ENCODE peak calls at places on chromosomes 11 and 22, in six cellular contexts. E is right lobe of liver, B is heart right ventricle, H is mammary epithelial cell, G is lung, Z is transverse colon. D is an unnamed sample.

GRCh38 chr11:6647282-6647679 is 8.3 kb downstream of the DCHS1 start:
- DNase-seq in E (no peak), B (peak), H (no peak), G (no peak), Z (no peak), D (peak)

GRCh38 chr11:65640483-65641207 is 2.7 kb downstream of the SIPA1 start:
- DNase-seq in E (peak), B (no peak), H (no peak), G (no peak), Z (peak), D (peak)

GRCh38 chr11:2589538-2589934 is 110.3 kb downstream of the KCNQ1OT1 start:
- DNase-seq in E (no peak), B (peak), H (no peak), G (no peak), Z (no peak), D (no peak)

GRCh38 chr11:18726040-18726439 is at the start of gene IGSF22:
- DNase-seq in E (no peak), B (no peak), H (no peak), G (no peak), Z (no peak), D (no peak)

GRCh38 chr11:35293034-35293433 is 126.3 kb downstream of the SLC1A2 start:
- DNase-seq in E (no peak), B (no peak), H (no peak), G (no peak), Z (no peak), D (no peak)

GRCh38 chr22:22397292-22397870 is 111.2 kb downstream of the ZNF280B start:
- DNase-seq in E (no peak), B (no peak), H (peak), G (no peak), Z (no peak), D (no peak)

GRCh38 chr11:66692871-66693331 is 15.2 kb upstream of the RBM4B start:
- DNase-seq in E (no peak), B (no peak), H (no peak), G (no peak), Z (no peak), D (no peak)

GRCh38 chr11:119453881-119454280 is 30.9 kb upstream of the THY1 start:
- DNase-seq in E (no peak), B (no peak), H (no peak), G (no peak), Z (no peak), D (no peak)

GRCh38 chr11:70420008-70420464 is 21.7 kb downstream of the CTTN start:
- DNase-seq in E (no peak), B (no peak), H (no peak), G (no peak), Z (no peak), D (peak)

GRCh38 chr11:10993186-10993585 is 135.3 kb upstream of the ZBED5 start:
- DNase-seq in E (no peak), B (no peak), H (peak), G (no peak), Z (no peak), D (no peak)

GRCh38 chr11:93614111-93614784 is 47.2 kb upstream of the CEP295 start:
- DNase-seq in E (no peak), B (no peak), H (no peak), G (no peak), Z (no peak), D (no peak)
- TF ChIP-seq CTCF in E (no peak), B (no peak), H (no peak), G (no peak), Z (no peak), D (no peak)

GRCh38 chr11:107018902-107019493 is 722 bp upstream of the GUCY1A2 start:
- DNase-seq in E (peak), B (peak), H (peak), G (peak), Z (peak), D (peak)
- H3K27ac ChIP-seq in E (no peak), B (peak), H (no peak), G (peak), Z (no peak), D (no peak)

GRCh38 chr22:16608931-16609330 is 16.3 kb upstream of the CCT8L2 start:
- DNase-seq in E (no peak), B (no peak), H (no peak), G (no peak), Z (no peak), D (no peak)

GRCh38 chr22:16601437-16602223 is 9.0 kb upstream of the CCT8L2 start:
- DNase-seq in E (no peak), B (peak), H (no peak), G (no peak), Z (no peak), D (peak)

DNA sequence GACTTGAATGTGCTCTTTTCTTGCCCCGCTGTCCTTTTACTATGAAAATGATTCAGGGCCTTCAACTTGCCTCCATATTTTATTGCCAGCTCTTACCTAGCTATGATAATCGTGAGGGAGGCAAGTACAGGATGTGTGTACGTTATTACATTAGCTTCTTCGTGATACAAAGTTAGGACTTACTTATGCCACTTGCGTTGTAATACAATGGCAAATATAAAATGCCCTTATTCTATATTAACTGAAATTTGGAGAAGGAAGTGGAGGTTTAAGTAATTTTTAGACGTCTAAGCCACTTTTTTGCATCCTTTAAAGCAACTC is 10.8 kb upstream of the CCT8L2 start:
- DNase-seq in E (no peak), B (no peak), H (no peak), G (no peak), Z (no peak), D (no peak)
- H3K4me3 ChIP-seq in E (no peak), B (peak), H (peak), G (no peak), Z (no peak), D (peak)

DNA sequence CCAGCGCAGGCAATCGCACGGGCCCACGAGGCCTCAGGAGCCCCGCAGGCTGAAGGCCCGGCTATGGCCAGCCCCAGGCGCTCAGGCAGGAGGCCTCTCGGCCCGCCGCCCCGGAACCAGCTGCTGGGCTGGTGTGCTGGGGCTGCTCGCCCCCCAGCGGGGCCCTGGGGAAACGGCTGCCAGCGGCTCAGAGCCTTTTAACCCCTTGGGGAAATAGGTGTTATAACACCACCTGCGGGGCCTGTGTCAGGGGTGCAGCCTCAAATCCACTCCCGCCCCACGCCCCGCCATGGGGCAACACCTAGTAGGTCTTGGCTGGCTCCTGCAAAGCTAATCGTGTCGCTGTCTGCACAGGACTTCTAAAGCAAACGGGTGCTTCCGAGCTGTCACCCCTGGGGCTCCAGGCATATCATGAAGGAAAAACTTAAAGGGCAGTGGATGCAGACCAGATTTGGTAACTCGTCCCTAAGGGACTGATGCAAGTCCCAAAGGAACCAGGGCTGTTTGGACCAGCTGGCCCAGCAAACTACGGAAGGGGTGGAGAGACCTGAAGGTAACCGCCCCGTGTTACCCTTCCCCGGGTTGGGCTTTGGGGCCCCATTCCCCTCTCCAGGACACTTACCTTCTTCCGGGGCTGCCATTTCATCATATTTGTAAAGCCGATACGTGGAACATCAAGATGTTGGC is 237.2 kb downstream of the TTC28 start:
- DNase-seq in E (peak), B (peak), H (peak), G (peak), Z (peak), D (peak)
- TF ChIP-seq CTCF in E (peak), B (peak), H (peak), G (peak), Z (peak), D (peak)

GRCh38 chr22:26489447-26490036 is 5.9 kb downstream of the SRRD start:
- DNase-seq in E (no peak), B (no peak), H (no peak), G (no peak), Z (no peak), D (no peak)

GRCh38 chr22:26486394-26486793 is 2.7 kb downstream of the SRRD start:
- DNase-seq in E (no peak), B (no peak), H (no peak), G (no peak), Z (no peak), D (no peak)

GRCh38 chr22:26485013-26485412 is 1.3 kb downstream of the SRRD start:
- DNase-seq in E (no peak), B (no peak), H (no peak), G (no peak), Z (no peak), D (no peak)

GRCh38 chr22:26485991-26486390 is 2.3 kb downstream of the SRRD start:
- DNase-seq in E (no peak), B (no peak), H (no peak), G (no peak), Z (no peak), D (no peak)

DNA sequence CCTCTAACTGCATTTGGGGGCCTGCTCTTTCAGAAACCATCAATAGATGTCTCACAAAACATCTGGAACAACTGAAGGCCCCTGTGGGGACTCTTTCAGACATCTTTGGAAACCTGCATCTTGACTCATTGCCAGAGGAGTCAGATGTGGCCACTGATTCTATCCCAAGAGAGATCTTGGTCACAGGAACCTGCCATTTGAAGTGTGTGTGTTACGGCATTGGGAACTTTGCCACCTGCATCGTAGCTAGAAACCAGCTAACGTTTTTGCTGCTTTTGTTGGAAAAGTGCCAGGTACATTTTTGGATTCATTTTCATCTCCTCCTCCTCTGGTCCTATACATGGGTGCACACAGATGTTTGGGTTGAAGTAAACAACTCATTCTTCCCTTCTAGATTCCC is 4.3 kb downstream of the SRRD start:
- DNase-seq in E (no peak), B (no peak), H (no peak), G (no peak), Z (no peak), D (no peak)
- H3K27ac ChIP-seq in E (no peak), B (no peak), H (no peak), G (no peak), Z (no peak), D (no peak)

GRCh38 chr11:114070464-114071139 is 11.1 kb downstream of the ZBTB16 start:
- DNase-seq in E (no peak), B (no peak), H (no peak), G (no peak), Z (no peak), D (no peak)
- H3K4me3 ChIP-seq in E (no peak), B (no peak), H (no peak), G (no peak), Z (no peak), D (no peak)

DNA sequence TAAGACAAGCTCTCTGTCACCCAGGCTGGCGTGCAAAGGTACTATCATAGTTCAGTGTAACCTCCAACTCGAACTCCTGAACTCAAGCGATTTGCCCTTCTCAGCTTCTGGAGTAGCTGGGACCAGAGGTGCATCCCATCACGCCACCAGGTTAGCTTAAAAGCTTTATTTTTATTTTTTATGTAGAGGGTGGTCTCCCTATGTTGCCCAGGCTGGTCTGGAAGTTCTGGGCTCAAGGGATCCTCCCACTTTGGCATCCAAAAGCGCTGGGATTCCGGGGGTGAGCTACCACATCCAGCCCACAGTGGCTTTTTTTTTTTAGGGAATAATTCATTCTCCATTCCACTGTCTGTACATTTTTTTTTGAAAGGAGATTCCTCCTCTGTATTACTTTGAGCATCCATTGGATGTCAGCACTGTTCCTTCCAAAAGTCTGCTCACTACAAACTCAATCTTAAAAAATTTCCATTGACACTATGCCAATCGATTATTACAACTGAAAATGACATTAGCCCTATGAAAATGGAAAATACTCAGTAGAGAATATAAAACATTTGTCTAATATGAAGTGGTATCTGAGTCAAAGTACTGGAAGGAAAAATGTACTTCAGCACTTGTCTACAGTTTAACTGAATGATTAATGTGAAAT is 1.3 kb upstream of the LPXN start:
- DNase-seq in E (no peak), B (no peak), H (peak), G (no peak), Z (no peak), D (no peak)
- TF ChIP-seq CTCF in E (peak), B (no peak), H (peak), G (no peak), Z (peak), D (peak)

D was measured in heart left ventricle.